ENCODE peak calls at places on chromosomes 13 and 19, in six cellular contexts. L, C, B, W, A and Z are unnamed samples.
A peak's percentile ranks its signal among the peaks of the same experiment; 100 is the strongest.

GRCh38 chr13:44322928-44323327 is 50.7 kb upstream of the SERP2 start:
- DNase-seq in C (no peak), A (no peak), L (peak; percentile 67), W (no peak), B (no peak), Z (no peak)

GRCh38 chr13:59690857-59691500 is 472.7 kb downstream of the DIAPH3 start:
- DNase-seq in W (no peak), L (no peak), B (peak; percentile 8), C (no peak), A (no peak), Z (no peak)

GRCh38 chr19:35851213-35852028 is 883 bp downstream of the NPHS1 start:
- DNase-seq in A (no peak), B (no peak), C (no peak), W (no peak), L (no peak), Z (no peak)

GRCh38 chr13:100854091-100854490 is 179.5 kb upstream of the TMTC4 start:
- DNase-seq in W (no peak), L (no peak), C (no peak), A (no peak), B (no peak), Z (no peak)

GRCh38 chr13:104987621-104988020 is 1547.8 kb downstream of the EFNB2 start:
- DNase-seq in C (no peak), L (no peak), B (no peak), W (no peak), A (no peak), Z (no peak)

GRCh38 chr13:98482476-98483444 is 94.1 kb downstream of the STK24 start:
- DNase-seq in A (peak; percentile 82), B (peak; percentile 81), L (peak; percentile 71), C (no peak), W (no peak), Z (no peak)

GRCh38 chr13:99734013-99734693 is 232.9 kb downstream of the TM9SF2 start:
- DNase-seq in W (no peak), C (no peak), L (no peak), A (no peak), B (no peak), Z (no peak)

GRCh38 chr19:42140125-42140754 is 8.0 kb upstream of the POU2F2 start:
- DNase-seq in A (no peak), B (peak; percentile 46), L (peak; percentile 74), C (no peak), W (no peak), Z (no peak)

GRCh38 chr13:72782717-72783116 is 784 bp downstream of the PIBF1 start:
- DNase-seq in B (peak; percentile 31), A (no peak), C (no peak), W (no peak), L (peak; percentile 57), Z (no peak)

GRCh38 chr19:5288347-5288739 is 52.3 kb downstream of the PTPRS start:
- DNase-seq in W (no peak), L (no peak), B (peak; percentile 30), C (no peak), A (no peak), Z (no peak)

GRCh38 chr19:48613024-48613851 is 1.6 kb downstream of the FAM83E start:
- DNase-seq in W (no peak), L (peak; percentile 82), A (peak; percentile 83), C (no peak), B (no peak), Z (no peak)

GRCh38 chr19:35149463-35149862 is 5.1 kb upstream of the FXYD5 start:
- DNase-seq in L (no peak), C (no peak), W (no peak), B (no peak), A (no peak), Z (no peak)

GRCh38 chr19:16846901-16847300 is 17.7 kb downstream of the SIN3B start:
- DNase-seq in A (no peak), W (no peak), C (no peak), L (no peak), B (no peak), Z (no peak)

GRCh38 chr13:87147076-87147475 is 524.1 kb upstream of the SLITRK5 start:
- DNase-seq in W (no peak), B (peak; percentile 69), A (no peak), C (no peak), L (no peak), Z (no peak)

GRCh38 chr19:7492142-7493055 is 3.6 kb upstream of the PEX11G start:
- DNase-seq in B (peak; percentile 89), W (no peak), L (no peak), A (no peak), C (no peak), Z (no peak)

GRCh38 chr13:87128006-87128405 is 543.2 kb upstream of the SLITRK5 start:
- DNase-seq in B (peak; percentile 89), C (peak; percentile 89), A (no peak), L (no peak), W (no peak), Z (no peak)

GRCh38 chr19:17576758-17577532 is 21.5 kb downstream of the COLGALT1 start:
- DNase-seq in B (peak; percentile 26), L (peak; percentile 6), W (no peak), A (no peak), C (no peak), Z (no peak)

GRCh38 chr13:108267338-108267737 is 2.2 kb upstream of the TNFSF13B start:
- DNase-seq in L (no peak), A (no peak), W (no peak), B (no peak), C (no peak), Z (no peak)

GRCh38 chr13:85974604-85975366 is 175.6 kb upstream of the SLITRK6 start:
- DNase-seq in B (peak; percentile 3), A (no peak), C (no peak), L (no peak), W (no peak), Z (no peak)

GRCh38 chr13:69331245-69331644 is 776.4 kb upstream of the ATXN8OS start:
- DNase-seq in A (no peak), B (no peak), L (no peak), W (no peak), C (no peak), Z (no peak)

GRCh38 chr13:29573190-29573589 is 22.3 kb downstream of the SLC7A1 start:
- DNase-seq in W (no peak), A (peak; percentile 84), B (peak; percentile 13), L (peak; percentile 90), C (peak; percentile 42), Z (peak; percentile 45)

GRCh38 chr19:36916991-36917390 is 859 bp downstream of the ZNF568 start:
- DNase-seq in C (peak; percentile 17), A (no peak), L (no peak), W (no peak), B (peak; percentile 57), Z (no peak)

GRCh38 chr19:49205114-49205513 is 47.5 kb downstream of the TRPM4 start:
- DNase-seq in C (no peak), B (no peak), A (no peak), W (no peak), L (no peak), Z (no peak)

GRCh38 chr13:51557875-51558604 is 26.2 kb upstream of the WDFY2 start:
- DNase-seq in L (no peak), W (no peak), A (no peak), B (peak; percentile 45), C (no peak), Z (peak; percentile 9)

GRCh38 chr19:41328157-41328817 is 18.3 kb downstream of the CCDC97 start:
- DNase-seq in L (no peak), B (no peak), C (no peak), A (no peak), W (no peak), Z (no peak)

GRCh38 chr19:7860166-7860901 is 13.9 kb downstream of the PRR36 start:
- DNase-seq in L (no peak), B (no peak), A (peak; percentile 63), W (no peak), C (no peak), Z (no peak)